ENCODE peak calls at places on chromosomes 3 and 15, in eight cellular contexts. Q is GM23338, V is endothelial cell of umbilical vein, W is Karpas-422, J is neuronal stem cell, A is hepatocyte, Z is GM23248, M is H9. X is an unnamed sample.

GRCh38 chr15:58546635-58547627 is 115.1 kb downstream of the LIPC start:
- DNase-seq in Q (no peak), V (peak; percentile 77), W (no peak), J (no peak), A (no peak), Z (peak; percentile 98), M (no peak), X (peak; percentile 98)

GRCh38 chr3:142596726-142597088 is 514 bp downstream of the PLS1 start:
- DNase-seq in Q (no peak), V (no peak), W (no peak), J (no peak), A (no peak), Z (no peak), M (no peak), X (no peak)

GRCh38 chr3:153042088-153042487 is 119.9 kb upstream of the RAP2B start:
- DNase-seq in Q (no peak), V (no peak), W (no peak), J (no peak), A (no peak), Z (no peak), M (no peak), X (no peak)

GRCh38 chr15:43207024-43207423 is 13.8 kb downstream of the EPB42 start:
- DNase-seq in Q (no peak), V (no peak), W (no peak), J (no peak), A (no peak), Z (no peak), M (no peak), X (no peak)

GRCh38 chr15:63044645-63045437 is 2.3 kb downstream of the TPM1 start:
- DNase-seq in Q (peak; percentile 87), V (peak; percentile 43), W (no peak), J (peak; percentile 92), A (no peak), Z (peak; percentile 61), M (peak; percentile 61), X (peak; percentile 62)

GRCh38 chr3:29318251-29318650 is 37.4 kb downstream of the RBMS3 start:
- DNase-seq in Q (no peak), V (no peak), W (no peak), J (no peak), A (no peak), Z (no peak), M (no peak), X (no peak)

GRCh38 chr3:123489400-123490004 is 40.6 kb upstream of the ADCY5 start:
- DNase-seq in Q (peak; percentile 84), V (peak; percentile 67), W (peak; percentile 70), J (peak; percentile 55), A (peak; percentile 80), Z (peak; percentile 72), M (peak; percentile 77), X (peak; percentile 19)

GRCh38 chr15:75669191-75669878 is 21.6 kb downstream of the SNX33 start:
- DNase-seq in Q (no peak), V (no peak), W (no peak), J (no peak), A (no peak), Z (peak; percentile 64), M (no peak), X (peak; percentile 30)

GRCh38 chr3:2870714-2871353 is 239.3 kb downstream of the IL5RA start:
- DNase-seq in Q (no peak), V (no peak), W (no peak), J (no peak), A (peak; percentile 51), Z (no peak), M (no peak), X (no peak)

GRCh38 chr15:92638291-92638708 is 17.3 kb downstream of the FAM174B start:
- DNase-seq in Q (no peak), V (peak; percentile 53), W (no peak), J (no peak), A (peak; percentile 73), Z (no peak), M (no peak), X (peak; percentile 25)

GRCh38 chr3:94927175-94927574 is 864.3 kb downstream of the NSUN3 start:
- DNase-seq in Q (no peak), V (no peak), W (no peak), J (no peak), A (no peak), Z (no peak), M (no peak), X (no peak)

GRCh38 chr3:48399387-48400172 is 27.6 kb downstream of the FBXW12 start:
- DNase-seq in Q (peak; percentile 35), V (no peak), W (no peak), J (no peak), A (peak; percentile 4), Z (no peak), M (peak; percentile 41), X (no peak)

GRCh38 chr3:195907730-195908438 is 467 bp downstream of the TNK2 start:
- DNase-seq in Q (no peak), V (no peak), W (peak; percentile 78), J (no peak), A (peak; percentile 68), Z (peak; percentile 29), M (no peak), X (no peak)

GRCh38 chr15:28989239-28989830 is 103.6 kb downstream of the APBA2 start:
- DNase-seq in Q (peak; percentile 61), V (no peak), W (peak; percentile 44), J (peak; percentile 46), A (no peak), Z (no peak), M (peak; percentile 45), X (no peak)

GRCh38 chr15:40065166-40065565 is 26.2 kb upstream of the SRP14 start:
- DNase-seq in Q (no peak), V (no peak), W (no peak), J (no peak), A (no peak), Z (no peak), M (no peak), X (no peak)

GRCh38 chr15:40062816-40063562 is 24.0 kb upstream of the SRP14 start:
- DNase-seq in Q (no peak), V (no peak), W (no peak), J (no peak), A (no peak), Z (no peak), M (no peak), X (no peak)

GRCh38 chr15:40063563-40064011 is 24.6 kb upstream of the SRP14 start:
- DNase-seq in Q (no peak), V (no peak), W (no peak), J (no peak), A (no peak), Z (peak; percentile 82), M (no peak), X (peak; percentile 47)

GRCh38 chr15:40066531-40066930 is 27.6 kb upstream of the SRP14 start:
- DNase-seq in Q (no peak), V (no peak), W (no peak), J (no peak), A (no peak), Z (no peak), M (no peak), X (no peak)

DNA sequence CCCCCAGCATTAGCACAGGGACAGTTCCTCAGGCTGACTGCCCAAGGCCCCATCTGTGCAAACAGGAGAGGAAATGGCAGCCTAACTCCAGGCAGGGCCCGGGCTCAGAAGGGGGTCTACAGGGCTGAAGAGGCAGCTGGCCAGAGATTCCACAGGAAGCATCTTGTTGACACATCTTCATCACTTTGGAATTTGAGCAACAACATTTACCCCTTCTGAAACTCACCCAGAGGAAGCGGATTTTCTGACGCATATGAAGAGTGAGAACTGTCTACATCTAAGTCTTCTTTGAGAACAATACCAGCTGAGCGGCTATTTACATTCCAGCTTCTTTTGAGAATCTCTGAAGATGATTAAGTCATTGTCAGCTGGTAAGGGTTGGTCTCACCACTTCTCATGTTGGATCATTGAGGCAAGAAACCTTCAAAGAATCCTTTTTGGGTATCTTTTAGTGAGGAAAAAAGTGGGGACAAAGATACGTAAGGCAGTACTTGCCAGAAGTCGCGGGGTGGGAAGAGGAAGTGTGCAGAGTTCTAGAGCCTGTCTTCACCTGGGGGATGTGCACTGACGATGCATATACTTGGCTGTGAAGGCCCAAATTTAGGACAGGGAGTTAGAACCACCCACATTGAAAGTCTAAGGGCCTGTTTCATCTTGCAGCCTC is 25.4 kb upstream of the SRP14 start:
- DNase-seq in Q (peak; percentile 40), V (peak; percentile 51), W (no peak), J (no peak), A (no peak), Z (peak; percentile 69), M (no peak), X (peak; percentile 62)
- H2AFZ ChIP-seq in Q (no peak overlapping the region), V (no peak overlapping the region), W (no peak overlapping the region), J (no peak overlapping the region), A (no peak overlapping the region), Z (no peak overlapping the region), M (no peak overlapping the region), X (no peak overlapping the region)

DNA sequence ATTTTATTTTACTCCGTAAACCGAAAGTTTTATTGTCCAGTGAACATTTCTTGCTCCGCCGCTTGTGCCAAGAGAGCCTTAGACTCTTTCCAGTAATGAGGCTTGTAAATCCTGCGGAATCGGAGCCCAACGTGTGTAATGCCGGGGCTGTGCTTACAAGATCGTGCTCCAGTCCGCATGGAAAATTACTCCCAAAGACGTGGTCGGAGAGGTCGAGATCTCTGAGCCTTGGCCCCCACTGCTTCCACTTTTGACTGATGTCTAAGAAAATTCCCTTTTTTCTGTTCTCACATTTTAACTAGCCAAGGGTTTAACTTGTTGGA is 702 bp upstream of the PLOD2 start:
- DNase-seq in Q (peak; percentile 34), V (peak; percentile 79), W (no peak), J (no peak), A (peak; percentile 59), Z (peak; percentile 80), M (no peak), X (peak; percentile 59)
- H2AFZ ChIP-seq in Q (peak overlapping the region; percentile 90), V (no peak overlapping the region), W (no peak overlapping the region), J (peak overlapping the region; percentile 97), A (peak overlapping the region; percentile 81), Z (peak overlapping the region; percentile 69), M (peak overlapping the region; percentile 66), X (peak overlapping the region; percentile 54)

GRCh38 chr3:114552527-114552812 is 258.6 kb downstream of the TIGIT start:
- DNase-seq in Q (no peak), V (no peak), W (no peak), J (no peak), A (peak; percentile 4), Z (no peak), M (no peak), X (no peak)
- H2AFZ ChIP-seq in Q (no peak overlapping the region), V (no peak overlapping the region), W (no peak overlapping the region), J (no peak overlapping the region), A (no peak overlapping the region), Z (no peak overlapping the region), M (no peak overlapping the region), X (no peak overlapping the region)

GRCh38 chr3:188134856-188135255 is 19.1 kb upstream of the LPP start:
- DNase-seq in Q (no peak), V (no peak), W (no peak), J (no peak), A (no peak), Z (no peak), M (no peak), X (no peak)

GRCh38 chr3:188133219-188133618 is 20.7 kb upstream of the LPP start:
- DNase-seq in Q (no peak), V (no peak), W (no peak), J (no peak), A (no peak), Z (peak; percentile 88), M (no peak), X (peak; percentile 89)

GRCh38 chr3:188133646-188134045 is 20.3 kb upstream of the LPP start:
- DNase-seq in Q (no peak), V (no peak), W (no peak), J (no peak), A (no peak), Z (peak; percentile 68), M (no peak), X (peak; percentile 67)

GRCh38 chr3:188135271-188135670 is 18.7 kb upstream of the LPP start:
- DNase-seq in Q (no peak), V (no peak), W (no peak), J (no peak), A (no peak), Z (no peak), M (no peak), X (no peak)

GRCh38 chr3:188134079-188134478 is 19.9 kb upstream of the LPP start:
- DNase-seq in Q (no peak), V (no peak), W (no peak), J (no peak), A (no peak), Z (no peak), M (no peak), X (no peak)
- H2AFZ ChIP-seq in Q (no peak overlapping the region), V (no peak overlapping the region), W (no peak overlapping the region), J (no peak overlapping the region), A (no peak overlapping the region), Z (no peak overlapping the region), M (no peak overlapping the region), X (no peak overlapping the region)